ENCODE peak calls at places on chromosome 10, in four cellular contexts. C is left ventricle myocardium inferior, D is mesendoderm, M is body of pancreas. X is an unnamed sample.

GRCh38 chr10:48498940-48499510 is 105.8 kb downstream of the ARHGAP22 start:
- DNase-seq in D (no peak), M (no peak), C (no peak), X (no peak)

GRCh38 chr10:70616761-70617160 is 14.2 kb upstream of the PRF1 start:
- DNase-seq in D (no peak), C (no peak), M (no peak), X (no peak)

GRCh38 chr10:121244791-121245190 is 353.5 kb downstream of the FGFR2 start:
- DNase-seq in C (no peak), D (no peak), M (no peak), X (no peak)

GRCh38 chr10:74032900-74033655 is 35.2 kb downstream of the VCL start:
- DNase-seq in C (no peak), M (no peak), D (no peak), X (no peak)

GRCh38 chr10:118383063-118383689 is 41.1 kb upstream of the FAM204A start:
- DNase-seq in C (no peak), D (no peak), M (no peak), X (no peak)

GRCh38 chr10:43262043-43262901 is 4.6 kb downstream of the RASGEF1A start:
- DNase-seq in C (no peak), D (peak; percentile 67), M (no peak), X (no peak)

GRCh38 chr10:15515207-15515606 is 144.1 kb upstream of the FAM171A1 start:
- DNase-seq in M (no peak), C (no peak), D (no peak), X (no peak)

GRCh38 chr10:86888585-86889381 is 68.6 kb downstream of the MMRN2 start:
- DNase-seq in D (no peak), M (no peak), C (no peak), X (no peak)

GRCh38 chr10:17847586-17848296 is 38.6 kb downstream of the MRC1 start:
- DNase-seq in M (no peak), C (no peak), D (no peak), X (no peak)

GRCh38 chr10:137031-137430 is 1.8 kb downstream of the ZMYND11 start:
- DNase-seq in D (peak; percentile 77), M (no peak), C (no peak), X (no peak)

GRCh38 chr10:58320351-58321065 is 14.3 kb upstream of the UBE2D1 start:
- DNase-seq in M (no peak), C (no peak), D (no peak), X (no peak)

GRCh38 chr10:5268234-5268633 is 71.6 kb downstream of the AKR1C4 start:
- DNase-seq in D (no peak), C (no peak), M (no peak), X (no peak)

GRCh38 chr10:5272065-5272803 is 75.6 kb downstream of the AKR1C4 start:
- DNase-seq in D (no peak), C (no peak), M (no peak), X (no peak)

GRCh38 chr10:5271526-5271925 is 74.9 kb downstream of the AKR1C4 start:
- DNase-seq in D (no peak), M (no peak), C (no peak), X (no peak)

GRCh38 chr10:5266804-5267203 is 70.2 kb downstream of the AKR1C4 start:
- DNase-seq in D (no peak), M (no peak), C (no peak), X (no peak)

DNA sequence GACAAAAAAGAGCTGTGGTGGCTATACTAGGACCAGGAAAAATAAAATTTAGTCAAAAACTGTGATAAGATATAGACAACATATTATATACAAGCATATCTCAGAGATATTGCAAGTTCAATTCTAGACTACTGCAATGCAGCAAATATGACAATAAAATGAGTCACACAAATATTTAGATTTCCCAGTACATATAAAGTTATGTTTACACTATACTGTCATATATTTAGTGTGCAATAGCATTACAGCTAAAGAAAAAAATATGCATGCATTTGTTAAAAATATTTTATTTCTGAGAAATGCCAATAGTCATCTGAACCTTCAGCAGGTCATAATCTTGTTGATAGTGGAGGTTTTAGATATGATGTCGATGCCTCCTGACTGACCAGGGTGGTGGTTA is 72.1 kb downstream of the AKR1C4 start:
- DNase-seq in C (no peak), M (no peak), D (no peak), X (no peak)
- H3K4me3 ChIP-seq in C (no peak overlapping the region), M (no peak overlapping the region), D (no peak overlapping the region), X (no peak overlapping the region)

GRCh38 chr10:32940321-32941264 is 17.4 kb downstream of the ITGB1 start:
- DNase-seq in C (no peak), M (no peak), D (no peak), X (no peak)
- H3K36me3 ChIP-seq in C (no peaks in the 10 kb centered on the region), M (no peaks in the 10 kb centered on the region), D (no peaks in the 10 kb centered on the region), X (peaks cover 3% of the 10 kb centered on the region)

GRCh38 chr10:77245953-77246352 is 391.7 kb downstream of the KCNMA1 start:
- DNase-seq in D (no peak), C (no peak), M (peak; percentile 41), X (no peak)
- H3K4me1 ChIP-seq in D (peaks cover 18% of the 10 kb centered on the region), C (peaks cover 7% of the 10 kb centered on the region), M (peaks cover 28% of the 10 kb centered on the region), X (peaks cover 16% of the 10 kb centered on the region)

GRCh38 chr10:80459047-80459865 is 5.1 kb downstream of the TSPAN14 start:
- DNase-seq in C (peak; percentile 65), M (peak; percentile 64), D (peak; percentile 79), X (peak; percentile 66)

GRCh38 chr10:80462277-80462985 is 8.3 kb downstream of the TSPAN14 start:
- DNase-seq in M (no peak), C (no peak), D (no peak), X (no peak)

GRCh38 chr10:80458638-80459037 is 4.5 kb downstream of the TSPAN14 start:
- DNase-seq in D (no peak), C (no peak), M (no peak), X (no peak)

GRCh38 chr10:80461208-80462183 is 7.4 kb downstream of the TSPAN14 start:
- DNase-seq in M (no peak), D (no peak), C (no peak), X (no peak)

GRCh38 chr10:80460399-80461207 is 6.5 kb downstream of the TSPAN14 start:
- DNase-seq in C (no peak), M (peak; percentile 96), D (peak; percentile 93), X (no peak)
- H3K4me3 ChIP-seq in C (peak overlapping the region; percentile 99), M (no peak overlapping the region), D (no peak overlapping the region), X (no peak overlapping the region)

GRCh38 chr10:102813734-102814455 is 23.3 kb downstream of the CYP17A1 start:
- DNase-seq in C (peak; percentile 29), M (peak; percentile 17), D (no peak), X (no peak)

GRCh38 chr10:102809753-102810152 is 27.5 kb downstream of the CYP17A1 start:
- DNase-seq in D (no peak), C (no peak), M (no peak), X (no peak)

GRCh38 chr10:102813017-102813541 is 24.1 kb downstream of the CYP17A1 start:
- DNase-seq in C (no peak), M (no peak), D (no peak), X (no peak)

GRCh38 chr10:102812213-102812876 is 24.9 kb downstream of the CYP17A1 start:
- DNase-seq in C (peak; percentile 29), M (peak; percentile 48), D (no peak), X (no peak)

DNA sequence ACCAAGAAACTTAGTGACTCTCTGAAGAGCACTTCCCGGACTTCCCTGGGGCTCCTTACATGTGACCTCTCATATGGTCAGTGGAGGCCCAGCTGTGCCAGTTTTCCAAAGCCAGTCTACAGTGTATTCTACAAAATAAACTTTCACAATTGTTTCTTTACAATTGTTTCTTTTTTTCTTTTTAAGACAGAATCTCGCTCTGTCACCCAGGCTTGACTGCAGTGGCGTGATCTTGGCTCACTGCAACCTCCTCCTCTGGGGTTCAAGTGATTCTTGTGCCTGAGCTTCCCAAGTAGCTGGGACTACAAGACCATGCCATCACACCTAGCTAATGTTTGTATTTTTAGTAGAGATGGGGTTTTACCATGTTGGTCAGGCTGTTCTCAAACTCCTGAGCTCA is 25.9 kb downstream of the CYP17A1 start:
- DNase-seq in C (no peak), M (no peak), D (no peak), X (no peak)
- H3K36me3 ChIP-seq in C (peaks cover 52% of the 10 kb centered on the region), M (peaks cover 32% of the 10 kb centered on the region), D (no peaks in the 10 kb centered on the region), X (peaks cover 63% of the 10 kb centered on the region)

GRCh38 chr10:62639139-62639538 is 165.4 kb upstream of the ADO start:
- DNase-seq in C (no peak), D (no peak), M (no peak), X (no peak)
- H3K4me1 ChIP-seq in C (peaks cover 17% of the 10 kb centered on the region), D (peaks cover 9% of the 10 kb centered on the region), M (no peaks in the 10 kb centered on the region), X (peaks cover 11% of the 10 kb centered on the region)

DNA sequence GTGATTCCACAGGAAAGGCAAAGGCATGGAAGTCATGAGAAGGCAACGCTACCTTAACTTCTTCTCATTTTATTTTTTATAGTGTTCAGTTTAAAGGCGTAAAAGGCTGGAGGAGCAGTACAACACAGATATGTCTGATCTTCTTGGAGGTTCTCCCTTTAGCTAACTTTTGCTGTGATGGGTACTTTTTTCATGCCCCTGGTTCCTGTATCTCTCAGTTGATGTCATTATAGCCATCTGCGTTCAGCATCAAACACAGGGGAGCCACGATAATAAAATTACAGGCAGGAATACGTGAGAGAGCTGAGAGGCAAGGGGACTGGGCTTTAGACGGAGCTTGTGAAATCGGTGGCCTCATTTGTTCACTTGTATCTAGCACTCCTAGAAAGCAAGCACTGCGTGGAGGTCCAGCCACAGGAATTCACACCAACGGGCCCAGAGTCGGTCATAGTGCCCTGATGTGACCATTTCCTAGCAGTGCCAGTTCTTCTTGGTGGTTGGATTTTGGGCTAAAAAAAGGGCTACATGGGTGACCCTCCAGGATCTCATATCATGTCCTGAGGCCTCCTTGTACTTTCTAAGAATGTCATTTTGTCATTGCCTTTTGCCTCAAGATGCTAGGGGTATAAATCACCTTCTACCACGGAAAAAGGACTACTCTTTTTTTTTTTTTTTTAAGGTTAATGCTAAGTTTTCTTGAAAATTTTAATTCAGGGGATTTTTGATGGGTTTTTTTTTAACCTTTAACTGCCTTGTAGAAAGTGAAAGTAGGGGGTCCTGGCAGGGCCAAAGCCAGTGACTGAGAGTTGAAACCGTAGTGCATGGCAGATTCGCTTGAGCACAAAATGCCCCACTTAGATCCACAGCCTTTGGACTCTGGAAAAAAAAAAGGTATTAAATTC is 191.5 kb downstream of the CELF2 start:
- DNase-seq in M (no peak), D (no peak), C (no peak), X (no peak)
- H3K4me3 ChIP-seq in M (no peak overlapping the region), D (no peak overlapping the region), C (no peak overlapping the region), X (no peak overlapping the region)

X was measured in heart left ventricle.